ENCODE peak calls at places on chromosomes 6 and 20, in four cellular contexts. M is CD8-positive, alpha-beta T cell; I is CD8-positive, alpha-beta memory T cell; F is PC-9. G is an unnamed sample.

GRCh38 chr6:121055572-121056163 is 278.6 kb downstream of the TBC1D32 start:
- DNase-seq in M (no peak), I (no peak), F (peak; percentile 8), G (no peak)

GRCh38 chr6:119129968-119130484 is 51.6 kb upstream of the FAM184A start:
- DNase-seq in M (no peak), I (no peak), F (no peak), G (no peak)

GRCh38 chr6:26205625-26206574 is 118.7 kb downstream of the HFE start:
- DNase-seq in M (no peak), I (no peak), F (peak; percentile 32), G (peak; percentile 30)

GRCh38 chr20:43055181-43055884 is 134.4 kb downstream of the PTPRT start:
- DNase-seq in M (no peak), I (no peak), F (no peak), G (no peak)

GRCh38 chr6:44831002-44831610 is 443.6 kb downstream of the CDC5L start:
- DNase-seq in M (no peak), I (no peak), F (no peak), G (no peak)

GRCh38 chr6:134630468-134631180 is 312.7 kb upstream of the SGK1 start:
- DNase-seq in M (no peak), I (no peak), F (no peak), G (no peak)

GRCh38 chr6:2909718-2910117 is 6.6 kb upstream of the SERPINB9 start:
- DNase-seq in M (no peak), I (no peak), F (no peak), G (no peak)

GRCh38 chr6:136720045-136720760 is 72.1 kb downstream of the MAP3K5 start:
- DNase-seq in M (no peak), I (no peak), F (no peak), G (no peak)

GRCh38 chr20:63821824-63822223 is 9.2 kb downstream of the ZBTB46 start:
- DNase-seq in M (no peak), I (no peak), F (no peak), G (no peak)

GRCh38 chr6:136547336-136547735 is 2.9 kb downstream of the MAP7 start:
- DNase-seq in M (no peak), I (no peak), F (no peak), G (no peak)

GRCh38 chr6:127869772-127870404 is 31.0 kb downstream of the THEMIS start:
- DNase-seq in M (no peak), I (no peak), F (no peak), G (no peak)

GRCh38 chr6:166341464-166341863 is 881 bp downstream of the SFT2D1 start:
- DNase-seq in M (peak; percentile 30), I (no peak), F (no peak), G (peak; percentile 42)

GRCh38 chr6:109363753-109364152 is 18.5 kb downstream of the CD164 start:
- DNase-seq in M (no peak), I (no peak), F (no peak), G (no peak)

GRCh38 chr6:14252271-14252850 is 134.8 kb downstream of the CD83 start:
- DNase-seq in M (no peak), I (no peak), F (no peak), G (no peak)

GRCh38 chr6:2746557-2747061 is 4.1 kb downstream of the MYLK4 start:
- DNase-seq in M (no peak), I (no peak), F (no peak), G (no peak)

GRCh38 chr6:299050-299980 is 7.0 kb downstream of the DUSP22 start:
- DNase-seq in M (no peak), I (no peak), F (no peak), G (no peak)

GRCh38 chr6:151481752-151482151 is 12.1 kb upstream of the CCDC170 start:
- DNase-seq in M (no peak), I (no peak), F (no peak), G (no peak)

GRCh38 chr6:36245572-36246031 is 24.3 kb upstream of the PNPLA1 start:
- DNase-seq in M (peak; percentile 27), I (no peak), F (no peak), G (no peak)

GRCh38 chr6:122683996-122684651 is 73.9 kb downstream of the PKIB start:
- DNase-seq in M (no peak), I (no peak), F (no peak), G (no peak)

GRCh38 chr6:166258854-166259276 is 49.3 kb downstream of the PRR18 start:
- DNase-seq in M (peak; percentile 72), I (no peak), F (peak; percentile 39), G (peak; percentile 87)

GRCh38 chr6:66961191-66961590 is 1254.2 kb upstream of the EYS start:
- DNase-seq in M (no peak), I (no peak), F (no peak), G (no peak)

GRCh38 chr6:26233608-26234420 is 131.2 kb upstream of the BTN3A2 start:
- DNase-seq in M (peak; percentile 77), I (peak; percentile 58), F (peak; percentile 52), G (peak; percentile 84)

GRCh38 chr20:61031101-61031830 is 220.8 kb upstream of the CDH4 start:
- DNase-seq in M (no peak), I (no peak), F (no peak), G (no peak)

GRCh38 chr6:95366414-95366813 is 210.9 kb upstream of the MANEA start:
- DNase-seq in M (no peak), I (no peak), F (no peak), G (no peak)

GRCh38 chr6:33277663-33278391 is 904 bp downstream of the B3GALT4 start:
- DNase-seq in M (peak; percentile 41), I (peak; percentile 34), F (no peak), G (peak; percentile 30)

GRCh38 chr6:126076992-126077664 is 90.8 kb downstream of the TRMT11 start:
- DNase-seq in M (no peak), I (no peak), F (no peak), G (no peak)

GRCh38 chr20:32681175-32682084 is 7.7 kb upstream of the C20orf203 start:
- DNase-seq in M (no peak), I (no peak), F (peak; percentile 76), G (peak; percentile 18)

GRCh38 chr6:149984778-149985177 is 21.0 kb downstream of the ULBP1 start:
- DNase-seq in M (no peak), I (no peak), F (no peak), G (no peak)

GRCh38 chr20:6579417-6579816 is 188.1 kb upstream of the BMP2 start:
- DNase-seq in M (no peak), I (no peak), F (no peak), G (no peak)

GRCh38 chr20:53555081-53555480 is 38.6 kb downstream of the ZNF217 start:
- DNase-seq in M (no peak), I (no peak), F (no peak), G (no peak)

GRCh38 chr6:56477241-56477640 is 165.4 kb downstream of the DST start:
- DNase-seq in M (no peak), I (no peak), F (no peak), G (no peak)

GRCh38 chr6:130050230-130050629 is 31.8 kb downstream of the L3MBTL3 start:
- DNase-seq in M (no peak), I (no peak), F (no peak), G (no peak)

GRCh38 chr6:156977527-156978291 is 200.5 kb downstream of the ARID1B start:
- DNase-seq in M (no peak), I (no peak), F (no peak), G (no peak)

GRCh38 chr6:51559059-51559458 is 528.4 kb downstream of the PKHD1 start:
- DNase-seq in M (no peak), I (no peak), F (no peak), G (no peak)

DNA sequence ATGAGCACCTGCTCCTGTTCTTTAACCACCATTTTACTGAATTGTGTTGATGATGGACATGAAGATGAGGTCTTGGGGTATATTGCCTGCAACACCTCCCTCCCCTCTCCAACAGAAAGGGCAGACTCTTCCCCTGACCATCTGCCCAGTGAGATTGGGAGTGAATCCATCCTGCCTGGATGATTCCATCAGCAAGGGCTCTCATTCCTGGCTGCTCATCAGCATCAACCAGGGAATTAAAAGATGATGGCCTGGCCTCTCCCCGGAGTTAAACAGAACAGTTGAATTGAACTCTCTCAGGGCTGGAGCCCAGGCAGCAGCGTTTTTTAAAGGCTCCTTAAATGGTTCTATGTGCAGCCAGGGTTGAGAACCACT is 14.5 kb upstream of the MRPS18A start:
- DNase-seq in M (no peak), I (no peak), F (no peak), G (no peak)
- H3K4me1 ChIP-seq in M (no peaks in the 10 kb centered on the region), I (no peaks in the 10 kb centered on the region), F (peaks cover 83% of the 10 kb centered on the region), G (no peaks in the 10 kb centered on the region)

DNA sequence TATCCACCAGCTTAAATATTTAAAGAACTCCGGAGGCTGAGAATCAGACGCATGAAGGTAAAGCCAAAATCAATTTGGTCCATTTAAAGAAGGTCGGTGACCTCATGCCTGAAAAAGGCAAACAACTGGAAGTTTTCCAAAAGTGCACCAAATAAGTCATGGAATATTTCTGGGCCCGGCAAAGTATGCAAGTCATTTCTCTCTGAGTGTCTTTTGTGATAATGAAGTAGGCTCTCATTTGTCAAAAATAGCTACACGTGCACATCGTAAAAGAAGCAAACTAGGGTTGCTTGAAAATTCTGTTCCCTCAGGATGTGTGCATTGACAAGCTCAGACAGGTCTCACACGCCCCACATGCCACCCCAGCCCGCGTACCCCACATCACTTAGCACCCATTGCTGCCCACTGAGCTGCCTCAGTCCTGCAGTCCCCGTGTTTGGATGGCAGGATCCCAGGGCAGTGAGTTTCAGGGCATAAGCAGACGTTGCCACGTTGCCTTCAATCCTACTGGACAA is 20.5 kb upstream of the PYGB start:
- DNase-seq in M (no peak), I (no peak), F (peak; percentile 29), G (no peak)
- H3K27ac ChIP-seq in M (no peak overlapping the region), I (no peak overlapping the region), F (peak overlapping the region; percentile 60), G (no peak overlapping the region)

DNA sequence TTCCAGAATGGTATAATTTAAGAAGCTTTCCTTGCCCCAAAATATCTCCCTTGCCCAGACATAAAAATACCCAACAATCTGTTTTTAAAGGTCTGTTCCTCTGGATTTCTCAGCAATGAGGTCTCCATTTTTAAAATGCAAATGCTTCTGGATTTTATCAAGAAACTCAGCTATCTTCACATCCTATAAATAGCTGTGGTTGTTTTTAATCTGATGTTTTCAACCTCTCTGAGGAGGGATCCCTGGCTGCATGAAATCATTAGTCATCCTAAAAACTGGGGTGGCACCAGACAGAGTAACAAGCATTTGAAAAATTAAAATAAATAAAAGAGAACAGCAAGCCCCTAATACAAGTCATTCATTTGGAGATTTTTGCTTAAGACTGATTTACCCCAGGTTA is 168.5 kb upstream of the ID4 start:
- DNase-seq in M (no peak), I (no peak), F (no peak), G (no peak)
- H3K4me1 ChIP-seq in M (no peaks in the 10 kb centered on the region), I (no peaks in the 10 kb centered on the region), F (no peaks in the 10 kb centered on the region), G (no peaks in the 10 kb centered on the region)

GRCh38 chr6:7542878-7543394 is 1.5 kb downstream of the DSP start:
- DNase-seq in M (no peak), I (no peak), F (peak; percentile 69), G (no peak)
- H3K27ac ChIP-seq in M (no peak overlapping the region), I (no peak overlapping the region), F (peak overlapping the region; percentile 79), G (no peak overlapping the region)

DNA sequence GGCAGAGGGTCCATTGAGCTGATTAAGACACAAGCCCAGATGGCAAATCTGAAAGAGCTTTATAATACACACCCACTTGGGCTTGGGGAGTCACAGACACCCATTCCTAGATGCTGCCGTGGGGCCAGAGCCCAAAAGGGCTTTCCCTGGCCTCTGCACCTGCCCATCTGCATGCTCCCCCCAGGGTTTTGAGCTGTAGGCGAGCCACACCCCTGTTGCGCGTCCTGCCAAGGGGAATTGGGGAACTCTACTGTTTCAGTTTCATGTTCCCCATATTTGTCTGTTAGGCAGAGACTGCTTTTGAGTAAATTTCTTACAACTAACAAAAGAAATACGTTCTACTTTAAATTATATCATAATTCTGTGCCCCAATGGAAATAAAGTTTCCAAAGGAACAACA is 52.9 kb upstream of the FNDC1 start:
- DNase-seq in M (no peak), I (no peak), F (no peak), G (no peak)
- H3K4me1 ChIP-seq in M (no peaks in the 10 kb centered on the region), I (peaks cover under 1% of the 10 kb centered on the region), F (no peaks in the 10 kb centered on the region), G (no peaks in the 10 kb centered on the region)